ENCODE peak calls at places on chromosome 1, in nine cellular contexts. L is IMR-90, Y is hepatocyte, M is thyroid gland, H is WTC11, D is neural progenitor cell, V is Peyer's patch, Z is A549, G is tibial artery. X is an unnamed sample.

GRCh38 chr1:112375701-112376100 is 20.3 kb upstream of the CTTNBP2NL start:
- DNase-seq in Z (no peak), D (no peak), H (no peak), L (no peak), G (no peak), M (no peak), V (no peak), Y (no peak), X (no peak)

GRCh38 chr1:938088-938683 is 14.5 kb downstream of the SAMD11 start:
- DNase-seq in Z (peak; percentile 87), H (no peak), V (peak; percentile 63), D (no peak), G (no peak), L (peak; percentile 28), Y (peak; percentile 60), M (peak; percentile 41), X (no peak)

GRCh38 chr1:73056826-73057225 is 774.5 kb upstream of the NEGR1 start:
- DNase-seq in M (no peak), L (no peak), V (no peak), Z (no peak), H (no peak), G (no peak), D (no peak), Y (peak; percentile 22), X (no peak)

GRCh38 chr1:210882414-210883221 is 251.3 kb downstream of the KCNH1 start:
- DNase-seq in D (no peak), G (no peak), V (no peak), Z (peak; percentile 17), Y (no peak), L (peak; percentile 21), H (no peak), M (no peak), X (no peak)

GRCh38 chr1:62295921-62296451 is 23.2 kb downstream of the KANK4 start:
- DNase-seq in H (no peak), V (no peak), L (peak; percentile 38), M (no peak), G (no peak), D (peak; percentile 38), Y (peak; percentile 45), Z (no peak), X (no peak)

GRCh38 chr1:194959795-194960194 is 1648.4 kb downstream of the KCNT2 start:
- DNase-seq in V (no peak), L (no peak), H (no peak), D (no peak), Z (no peak), M (no peak), G (no peak), Y (no peak), X (no peak)

GRCh38 chr1:225700164-225700740 is 47.3 kb upstream of the ENAH start:
- DNase-seq in L (peak; percentile 98), H (no peak), Y (peak; percentile 34), V (no peak), G (peak; percentile 26), M (no peak), D (peak; percentile 22), Z (peak; percentile 97), X (no peak)

GRCh38 chr1:231334079-231334666 is 3.5 kb downstream of the EXOC8 start:
- DNase-seq in Z (no peak), M (no peak), Y (no peak), V (no peak), D (no peak), G (no peak), L (no peak), H (no peak), X (no peak)

GRCh38 chr1:208475951-208476824 is 232.0 kb upstream of the PLXNA2 start:
- DNase-seq in M (peak; percentile 81), V (no peak), L (no peak), Z (peak; percentile 5), H (peak; percentile 40), Y (peak; percentile 66), D (peak; percentile 90), G (no peak), X (no peak)

GRCh38 chr1:46635205-46635604 is 18.6 kb upstream of the MOB3C start:
- DNase-seq in Z (no peak), Y (no peak), H (no peak), M (no peak), L (no peak), D (no peak), G (no peak), V (no peak), X (no peak)

DNA sequence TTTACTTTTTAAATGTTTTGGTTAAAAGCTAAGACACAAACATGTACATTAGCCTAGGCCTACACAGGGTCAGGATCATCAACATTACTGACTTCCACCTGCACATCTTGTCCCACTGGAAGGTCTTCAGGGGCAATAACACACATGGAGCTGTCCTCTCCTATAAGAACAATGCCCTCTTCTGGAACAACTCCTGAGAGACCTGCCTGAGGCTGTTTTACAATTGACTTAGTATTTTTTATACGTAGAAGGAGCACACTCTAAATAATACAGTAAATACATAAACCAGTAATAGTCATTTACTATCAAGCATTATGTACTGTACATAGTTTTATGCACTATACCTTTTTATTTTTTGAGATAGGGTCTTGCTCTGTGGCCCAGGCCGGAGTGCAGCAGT is 14.1 kb upstream of the MOB3C start:
- DNase-seq in M (no peak), Z (no peak), Y (no peak), D (no peak), H (no peak), L (no peak), V (no peak), G (no peak), X (no peak)
- TF ChIP-seq CTCF in M (no peak), Z (no peak), Y (no peak), D (no peak), H (no peak), L (no peak), V (no peak), G (no peak), X (no peak)

GRCh38 chr1:32377541-32378220 is 15.3 kb downstream of the TSSK3 start:
- DNase-seq in D (no peak), Y (no peak), G (no peak), L (no peak), M (no peak), V (no peak), Z (no peak), H (no peak), X (no peak)

GRCh38 chr1:32374193-32374592 is 11.9 kb downstream of the TSSK3 start:
- DNase-seq in Z (no peak), M (no peak), L (no peak), D (no peak), V (no peak), Y (no peak), G (no peak), H (no peak), X (no peak)

GRCh38 chr1:32376199-32376598 is 13.9 kb downstream of the TSSK3 start:
- DNase-seq in G (no peak), M (no peak), V (no peak), D (no peak), Z (no peak), H (no peak), Y (no peak), L (no peak), X (no peak)

GRCh38 chr1:32367912-32368635 is 5.7 kb downstream of the TSSK3 start:
- DNase-seq in G (no peak), L (no peak), H (no peak), Y (no peak), V (no peak), Z (no peak), M (no peak), D (no peak), X (no peak)

GRCh38 chr1:32372149-32372756 is 9.9 kb downstream of the TSSK3 start:
- DNase-seq in H (no peak), Y (no peak), D (no peak), M (no peak), V (no peak), L (no peak), G (no peak), Z (no peak), X (no peak)
- TF ChIP-seq CTCF in H (no peak), Y (no peak), D (no peak), M (no peak), V (peak; percentile 15), L (peak; percentile 22), G (no peak), Z (no peak), X (no peak)

DNA sequence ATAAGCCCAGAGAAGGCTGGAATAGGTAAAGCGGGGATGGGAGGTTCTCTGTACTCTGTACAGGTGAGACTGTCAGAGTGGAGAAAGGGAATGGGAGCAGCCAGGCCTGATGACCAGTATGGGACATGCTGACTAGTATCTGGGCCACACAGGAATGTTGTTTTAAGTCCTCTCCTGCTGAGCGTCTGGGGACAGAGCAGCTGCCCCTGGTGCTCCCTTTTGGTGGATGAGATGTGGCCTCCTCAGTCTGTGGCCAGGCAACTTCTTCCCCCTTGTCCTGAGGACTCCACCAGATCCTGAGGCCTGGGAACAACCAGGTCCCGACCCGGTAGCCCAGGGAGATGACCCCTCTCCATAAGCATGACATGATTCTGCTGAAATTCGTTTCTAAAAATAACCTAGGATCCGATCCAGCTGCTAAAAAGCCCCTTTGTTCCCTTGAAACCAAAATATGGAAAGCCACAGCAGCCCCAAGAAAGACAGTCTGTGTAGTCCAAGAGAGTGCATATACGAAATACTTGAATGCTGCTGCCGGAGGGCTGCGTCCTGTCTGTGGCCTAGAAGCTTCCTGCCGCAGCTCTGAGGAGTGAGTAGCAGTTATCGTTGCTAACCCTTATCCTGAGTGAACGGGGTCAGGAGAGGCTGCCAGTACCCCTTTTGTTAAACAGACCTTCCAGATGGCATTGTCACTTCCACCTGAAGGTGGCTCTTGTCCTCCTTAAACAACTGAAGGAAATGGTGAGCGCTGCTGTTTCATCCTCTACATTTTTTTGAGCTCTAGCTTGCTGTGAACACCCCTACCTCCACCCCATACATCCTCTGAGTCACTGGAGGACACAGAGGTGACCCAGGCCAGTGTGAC is 47.1 kb downstream of the ATP2B4 start:
- DNase-seq in H (no peak), Z (peak; percentile 85), D (no peak), M (peak; percentile 28), L (peak; percentile 97), G (peak; percentile 69), V (no peak), Y (peak; percentile 71), X (no peak)
- TF ChIP-seq CTCF in H (no peak), Z (peak; percentile 38), D (no peak), M (no peak), L (peak; percentile 31), G (no peak), V (peak; percentile 31), Y (peak; percentile 14), X (no peak)

GRCh38 chr1:48552420-48552819 is 80.4 kb upstream of the SPATA6 start:
- DNase-seq in L (no peak), G (no peak), H (peak; percentile 36), D (peak; percentile 36), V (no peak), Y (peak; percentile 19), Z (peak; percentile 12), M (no peak), X (no peak)
- TF ChIP-seq CTCF in L (peak; percentile 5), G (no peak), H (no peak), D (peak; percentile 49), V (no peak), Y (peak; percentile 28), Z (peak; percentile 21), M (no peak), X (no peak)

X was measured in mesothelial cell of epicardium.